ENCODE peak calls at places on chromosomes 1 and 21, in seven cellular contexts. C is T-cell; H is stimulated activated CD4-positive, alpha-beta T cell treated with anti-CD3 and anti-CD28 coated beads, Interleukin-12 subunit alpha, Interleukin-12 subunit beta, amount 100 ng/mL, for 24 hours; I is midbrain; W is fibroblast of lung; V is GM18507; B is occipital lobe. P is an unnamed sample.

GRCh38 chr1:35748326-35748725 is 21.5 kb downstream of the CLSPN start:
- DNase-seq in C (no peak), H (no peak), I (no peak), W (peak; percentile 23), V (no peak), B (peak; percentile 30), P (no peak)

GRCh38 chr1:84991097-84991890 is 5.6 kb downstream of the MCOLN2 start:
- DNase-seq in C (no peak), H (no peak), I (no peak), W (no peak), V (no peak), B (no peak), P (no peak)

GRCh38 chr1:211714154-211714553 is 38.7 kb upstream of the NEK2 start:
- DNase-seq in C (no peak), H (no peak), I (no peak), W (no peak), V (no peak), B (no peak), P (no peak)

GRCh38 chr1:89942014-89942413 is 52.9 kb upstream of the ZNF326 start:
- DNase-seq in C (no peak), H (no peak), I (no peak), W (no peak), V (no peak), B (no peak), P (no peak)

GRCh38 chr1:65512967-65513777 is 92.7 kb downstream of the LEPR start:
- DNase-seq in C (no peak), H (no peak), I (no peak), W (peak; percentile 31), V (no peak), B (no peak), P (no peak)

GRCh38 chr1:107142370-107142668 is 1.5 kb downstream of the NTNG1 start:
- DNase-seq in C (no peak), H (no peak), I (no peak), W (no peak), V (no peak), B (no peak), P (no peak)

GRCh38 chr21:43907751-43908150 is 42.7 kb downstream of the AGPAT3 start:
- DNase-seq in C (no peak), H (no peak), I (no peak), W (no peak), V (no peak), B (no peak), P (no peak)

GRCh38 chr1:212862111-212862690 is 4.1 kb downstream of the FLVCR1 start:
- DNase-seq in C (no peak), H (no peak), I (no peak), W (no peak), V (no peak), B (no peak), P (no peak)

GRCh38 chr21:41916888-41917433 is 36.9 kb downstream of the C2CD2 start:
- DNase-seq in C (no peak), H (no peak), I (no peak), W (no peak), V (no peak), B (no peak), P (no peak)

GRCh38 chr1:228109962-228110488 is 926 bp upstream of the MRPL55 start:
- DNase-seq in C (no peak), H (no peak), I (no peak), W (peak; percentile 37), V (no peak), B (no peak), P (no peak)

GRCh38 chr1:101506541-101507164 is 269.8 kb downstream of the S1PR1 start:
- DNase-seq in C (peak; percentile 13), H (no peak), I (peak; percentile 30), W (peak; percentile 13), V (peak; percentile 2), B (no peak), P (peak; percentile 21)

GRCh38 chr1:100423832-100424337 is 71.6 kb downstream of the CDC14A start:
- DNase-seq in C (peak; percentile 15), H (no peak), I (no peak), W (no peak), V (no peak), B (no peak), P (no peak)

GRCh38 chr1:85672031-85672430 is 36.2 kb downstream of the ZNHIT6 start:
- DNase-seq in C (no peak), H (no peak), I (no peak), W (no peak), V (no peak), B (no peak), P (no peak)

GRCh38 chr1:226510453-226510852 is 38.1 kb upstream of the STUM start:
- DNase-seq in C (no peak), H (no peak), I (no peak), W (peak; percentile 39), V (no peak), B (no peak), P (no peak)

GRCh38 chr1:220221670-220222069 is 50.6 kb downstream of the RAB3GAP2 start:
- DNase-seq in C (no peak), H (no peak), I (no peak), W (no peak), V (no peak), B (no peak), P (no peak)

GRCh38 chr1:29703596-29703995 is 467.3 kb downstream of the PTPRU start:
- DNase-seq in C (no peak), H (no peak), I (no peak), W (peak; percentile 49), V (no peak), B (no peak), P (peak; percentile 42)

GRCh38 chr1:86933562-86934377 is 19.3 kb downstream of the HS2ST1 start:
- DNase-seq in C (no peak), H (no peak), I (no peak), W (no peak), V (no peak), B (no peak), P (no peak)

GRCh38 chr1:234701737-234702341 is 91.9 kb upstream of the IRF2BP2 start:
- DNase-seq in C (no peak), H (no peak), I (no peak), W (no peak), V (no peak), B (no peak), P (no peak)

GRCh38 chr1:21633992-21634475 is 35.1 kb downstream of the RAP1GAP start:
- DNase-seq in C (no peak), H (no peak), I (no peak), W (no peak), V (no peak), B (no peak), P (no peak)

P was measured in H4.